ENCODE peak calls at places on chromosome 4, in nine cellular contexts. One of them, this sample, is unnamed.

GRCh38 chr4:106496066-106496465 is 127.5 kb upstream of the GIMD1 start:
- DNase-seq in epithelial cell of esophagus: no peak
- DNase-seq in Panc1: no peak
- DNase-seq in A549: no peak
- DNase-seq in transverse colon: no peak
- DNase-seq in fibroblast of mammary gland: no peak
- DNase-seq in ovary: no peak
- DNase-seq in HFF-Myc: no peak
- DNase-seq in CD8-positive, alpha-beta T cell: no peak
- DNase-seq in this sample: no peak

GRCh38 chr4:78410651-78411050 is 140.9 kb upstream of the ANXA3 start:
- DNase-seq in epithelial cell of esophagus: no peak
- DNase-seq in Panc1: no peak
- DNase-seq in A549: no peak
- DNase-seq in transverse colon: no peak
- DNase-seq in fibroblast of mammary gland: no peak
- DNase-seq in ovary: no peak
- DNase-seq in HFF-Myc: no peak
- DNase-seq in CD8-positive, alpha-beta T cell: no peak
- DNase-seq in this sample: no peak

GRCh38 chr4:144574004-144574403 is 72.0 kb upstream of the HHIP start:
- DNase-seq in epithelial cell of esophagus: no peak
- DNase-seq in Panc1: no peak
- DNase-seq in A549: no peak
- DNase-seq in transverse colon: no peak
- DNase-seq in fibroblast of mammary gland: no peak
- DNase-seq in ovary: no peak
- DNase-seq in HFF-Myc: no peak
- DNase-seq in CD8-positive, alpha-beta T cell: no peak
- DNase-seq in this sample: no peak

GRCh38 chr4:94649381-94650128 is 108.2 kb upstream of the BMPR1B start:
- DNase-seq in epithelial cell of esophagus: no peak
- DNase-seq in Panc1: no peak
- DNase-seq in A549: no peak
- DNase-seq in transverse colon: no peak
- DNase-seq in fibroblast of mammary gland: peak; percentile 66
- DNase-seq in ovary: no peak
- DNase-seq in HFF-Myc: no peak
- DNase-seq in CD8-positive, alpha-beta T cell: no peak
- DNase-seq in this sample: no peak

GRCh38 chr4:169229571-169230028 is 41.2 kb downstream of the SH3RF1 start:
- DNase-seq in epithelial cell of esophagus: peak; percentile 92
- DNase-seq in Panc1: peak; percentile 69
- DNase-seq in A549: peak; percentile 53
- DNase-seq in transverse colon: no peak
- DNase-seq in fibroblast of mammary gland: peak; percentile 98
- DNase-seq in ovary: no peak
- DNase-seq in HFF-Myc: peak; percentile 70
- DNase-seq in CD8-positive, alpha-beta T cell: no peak
- DNase-seq in this sample: no peak

GRCh38 chr4:2261110-2261852 is 628 bp downstream of the MXD4 start:
- DNase-seq in epithelial cell of esophagus: peak; percentile 62
- DNase-seq in Panc1: no peak
- DNase-seq in A549: peak; percentile 7
- DNase-seq in transverse colon: peak; percentile 66
- DNase-seq in fibroblast of mammary gland: peak; percentile 39
- DNase-seq in ovary: peak; percentile 69
- DNase-seq in HFF-Myc: no peak
- DNase-seq in CD8-positive, alpha-beta T cell: peak; percentile 49
- DNase-seq in this sample: peak; percentile 28

GRCh38 chr4:87806520-87806919 is 7.2 kb downstream of the IBSP start:
- DNase-seq in epithelial cell of esophagus: peak; percentile 15
- DNase-seq in Panc1: no peak
- DNase-seq in A549: no peak
- DNase-seq in transverse colon: no peak
- DNase-seq in fibroblast of mammary gland: peak; percentile 54
- DNase-seq in ovary: no peak
- DNase-seq in HFF-Myc: no peak
- DNase-seq in CD8-positive, alpha-beta T cell: no peak
- DNase-seq in this sample: no peak

GRCh38 chr4:109009909-109010308 is 247.1 kb upstream of the ETNPPL start:
- DNase-seq in epithelial cell of esophagus: peak; percentile 60
- DNase-seq in Panc1: no peak
- DNase-seq in A549: no peak
- DNase-seq in transverse colon: no peak
- DNase-seq in fibroblast of mammary gland: peak; percentile 57
- DNase-seq in ovary: no peak
- DNase-seq in HFF-Myc: peak; percentile 41
- DNase-seq in CD8-positive, alpha-beta T cell: no peak
- DNase-seq in this sample: peak; percentile 43

GRCh38 chr4:185144601-185145240 is 1.7 kb downstream of the SLC25A4 start:
- DNase-seq in epithelial cell of esophagus: no peak
- DNase-seq in Panc1: no peak
- DNase-seq in A549: no peak
- DNase-seq in transverse colon: no peak
- DNase-seq in fibroblast of mammary gland: no peak
- DNase-seq in ovary: no peak
- DNase-seq in HFF-Myc: no peak
- DNase-seq in CD8-positive, alpha-beta T cell: no peak
- DNase-seq in this sample: no peak

GRCh38 chr4:185143596-185143969 is 517 bp downstream of the SLC25A4 start:
- DNase-seq in epithelial cell of esophagus: peak; percentile 67
- DNase-seq in Panc1: no peak
- DNase-seq in A549: no peak
- DNase-seq in transverse colon: peak; percentile 58
- DNase-seq in fibroblast of mammary gland: no peak
- DNase-seq in ovary: peak; percentile 63
- DNase-seq in HFF-Myc: no peak
- DNase-seq in CD8-positive, alpha-beta T cell: peak; percentile 24
- DNase-seq in this sample: peak; percentile 51

GRCh38 chr4:185142563-185142910 is 529 bp upstream of the SLC25A4 start:
- DNase-seq in epithelial cell of esophagus: peak; percentile 24
- DNase-seq in Panc1: no peak
- DNase-seq in A549: peak; percentile 20
- DNase-seq in transverse colon: no peak
- DNase-seq in fibroblast of mammary gland: no peak
- DNase-seq in ovary: no peak
- DNase-seq in HFF-Myc: no peak
- DNase-seq in CD8-positive, alpha-beta T cell: peak; percentile 10
- DNase-seq in this sample: no peak

GRCh38 chr4:185142911-185143595 is at the start of gene SLC25A4:
- DNase-seq in epithelial cell of esophagus: peak; percentile 75
- DNase-seq in Panc1: no peak
- DNase-seq in A549: peak; percentile 62
- DNase-seq in transverse colon: peak; percentile 89
- DNase-seq in fibroblast of mammary gland: peak; percentile 46
- DNase-seq in ovary: peak; percentile 92
- DNase-seq in HFF-Myc: no peak
- DNase-seq in CD8-positive, alpha-beta T cell: peak; percentile 82
- DNase-seq in this sample: peak; percentile 94

DNA sequence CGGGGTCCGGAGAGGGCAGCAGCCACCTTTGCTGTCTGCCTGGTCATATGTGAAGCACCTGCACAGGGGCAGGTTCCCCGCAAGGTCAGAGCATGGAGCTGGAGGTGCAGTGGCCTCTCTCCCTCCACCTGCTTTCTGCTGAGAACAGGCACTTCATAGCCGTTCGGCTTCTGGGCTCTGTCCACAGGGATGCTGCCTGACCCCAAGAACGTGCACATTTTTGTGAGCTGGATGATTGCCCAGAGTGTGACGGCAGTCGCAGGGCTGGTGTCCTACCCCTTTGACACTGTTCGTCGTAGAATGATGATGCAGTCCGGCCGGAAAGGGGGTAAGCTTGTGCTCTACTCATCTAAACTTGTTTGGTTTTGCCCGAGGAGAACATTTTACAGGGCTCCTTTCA is 2.5 kb downstream of the SLC25A4 start:
- DNase-seq in epithelial cell of esophagus: no peak
- DNase-seq in Panc1: no peak
- DNase-seq in A549: no peak
- DNase-seq in transverse colon: no peak
- DNase-seq in fibroblast of mammary gland: no peak
- DNase-seq in ovary: no peak
- DNase-seq in HFF-Myc: no peak
- DNase-seq in CD8-positive, alpha-beta T cell: no peak
- DNase-seq in this sample: no peak
- H3K4me3 ChIP-seq in epithelial cell of esophagus: no peak overlapping the region
- H3K4me3 ChIP-seq in Panc1: no peak overlapping the region
- H3K4me3 ChIP-seq in A549: no peak overlapping the region
- H3K4me3 ChIP-seq in transverse colon: no peak overlapping the region
- H3K4me3 ChIP-seq in fibroblast of mammary gland: no peak overlapping the region
- H3K4me3 ChIP-seq in ovary: no peak overlapping the region
- H3K4me3 ChIP-seq in HFF-Myc: no peak overlapping the region
- H3K4me3 ChIP-seq in CD8-positive, alpha-beta T cell: no peak overlapping the region
- H3K4me3 ChIP-seq in this sample: no peak overlapping the region

GRCh38 chr4:113851816-113852215 is 90.3 kb upstream of the CAMK2D start:
- DNase-seq in epithelial cell of esophagus: no peak
- DNase-seq in Panc1: no peak
- DNase-seq in A549: no peak
- DNase-seq in transverse colon: no peak
- DNase-seq in fibroblast of mammary gland: no peak
- DNase-seq in ovary: no peak
- DNase-seq in HFF-Myc: no peak
- DNase-seq in CD8-positive, alpha-beta T cell: no peak
- DNase-seq in this sample: no peak

GRCh38 chr4:113846433-113846832 is 84.9 kb upstream of the CAMK2D start:
- DNase-seq in epithelial cell of esophagus: no peak
- DNase-seq in Panc1: no peak
- DNase-seq in A549: no peak
- DNase-seq in transverse colon: no peak
- DNase-seq in fibroblast of mammary gland: no peak
- DNase-seq in ovary: no peak
- DNase-seq in HFF-Myc: no peak
- DNase-seq in CD8-positive, alpha-beta T cell: no peak
- DNase-seq in this sample: no peak

GRCh38 chr4:113845138-113845537 is 83.6 kb upstream of the CAMK2D start:
- DNase-seq in epithelial cell of esophagus: no peak
- DNase-seq in Panc1: no peak
- DNase-seq in A549: no peak
- DNase-seq in transverse colon: no peak
- DNase-seq in fibroblast of mammary gland: peak; percentile 49
- DNase-seq in ovary: no peak
- DNase-seq in HFF-Myc: no peak
- DNase-seq in CD8-positive, alpha-beta T cell: no peak
- DNase-seq in this sample: no peak

GRCh38 chr4:113847710-113848109 is 86.2 kb upstream of the CAMK2D start:
- DNase-seq in epithelial cell of esophagus: no peak
- DNase-seq in Panc1: no peak
- DNase-seq in A549: no peak
- DNase-seq in transverse colon: no peak
- DNase-seq in fibroblast of mammary gland: no peak
- DNase-seq in ovary: no peak
- DNase-seq in HFF-Myc: no peak
- DNase-seq in CD8-positive, alpha-beta T cell: no peak
- DNase-seq in this sample: no peak

DNA sequence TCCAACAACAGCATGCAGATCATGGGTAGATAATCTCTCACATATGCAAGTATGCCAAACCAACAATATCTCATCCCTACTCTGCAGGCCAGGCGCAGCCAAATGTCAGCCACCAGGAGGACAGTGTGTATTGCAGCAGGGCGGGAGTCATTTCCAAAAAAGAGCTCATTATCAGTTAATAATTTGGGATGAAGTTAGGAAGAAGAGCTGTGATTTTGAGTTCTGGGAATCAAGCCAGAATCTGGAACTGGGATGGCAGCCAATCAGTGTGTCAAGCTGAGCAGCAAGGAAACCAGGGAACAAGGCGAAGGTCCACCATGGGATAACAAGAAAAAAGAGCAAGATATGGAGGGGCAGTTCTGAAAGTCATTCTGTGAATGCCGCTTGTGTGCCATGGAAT is 88.2 kb upstream of the CAMK2D start:
- DNase-seq in epithelial cell of esophagus: no peak
- DNase-seq in Panc1: no peak
- DNase-seq in A549: no peak
- DNase-seq in transverse colon: no peak
- DNase-seq in fibroblast of mammary gland: peak; percentile 66
- DNase-seq in ovary: no peak
- DNase-seq in HFF-Myc: no peak
- DNase-seq in CD8-positive, alpha-beta T cell: no peak
- DNase-seq in this sample: no peak
- TF ChIP-seq CTCF in epithelial cell of esophagus: no peak
- TF ChIP-seq CTCF in Panc1: no peak
- TF ChIP-seq CTCF in A549: no peak
- TF ChIP-seq CTCF in transverse colon: no peak
- TF ChIP-seq CTCF in fibroblast of mammary gland: no peak
- TF ChIP-seq CTCF in ovary: no peak
- TF ChIP-seq CTCF in HFF-Myc: no peak
- TF ChIP-seq CTCF in CD8-positive, alpha-beta T cell: no peak
- TF ChIP-seq CTCF in this sample: no peak

GRCh38 chr4:182448281-182449151 is 205.3 kb downstream of the TENM3 start:
- DNase-seq in epithelial cell of esophagus: peak; percentile 94
- DNase-seq in Panc1: no peak
- DNase-seq in A549: peak; percentile 72
- DNase-seq in transverse colon: peak; percentile 77
- DNase-seq in fibroblast of mammary gland: peak; percentile 89
- DNase-seq in ovary: peak; percentile 95
- DNase-seq in HFF-Myc: peak; percentile 50
- DNase-seq in CD8-positive, alpha-beta T cell: peak; percentile 11
- DNase-seq in this sample: peak; percentile 94
- H3K4me3 ChIP-seq in epithelial cell of esophagus: peak overlapping the region; percentile 70
- H3K4me3 ChIP-seq in Panc1: peak overlapping the region; percentile 48
- H3K4me3 ChIP-seq in A549: peak overlapping the region; percentile 53
- H3K4me3 ChIP-seq in transverse colon: peak overlapping the region; percentile 57
- H3K4me3 ChIP-seq in fibroblast of mammary gland: peak overlapping the region; percentile 64
- H3K4me3 ChIP-seq in ovary: peak overlapping the region; percentile 62
- H3K4me3 ChIP-seq in HFF-Myc: peak overlapping the region; percentile 59
- H3K4me3 ChIP-seq in CD8-positive, alpha-beta T cell: no peak overlapping the region
- H3K4me3 ChIP-seq in this sample: peak overlapping the region; percentile 93

GRCh38 chr4:147594107-147594506 is 23.1 kb upstream of the TMEM184C start:
- DNase-seq in epithelial cell of esophagus: no peak
- DNase-seq in Panc1: no peak
- DNase-seq in A549: no peak
- DNase-seq in transverse colon: no peak
- DNase-seq in fibroblast of mammary gland: no peak
- DNase-seq in ovary: no peak
- DNase-seq in HFF-Myc: no peak
- DNase-seq in CD8-positive, alpha-beta T cell: no peak
- DNase-seq in this sample: no peak
- TF ChIP-seq CTCF in epithelial cell of esophagus: peak; percentile 19
- TF ChIP-seq CTCF in Panc1: peak; percentile 16
- TF ChIP-seq CTCF in A549: no peak
- TF ChIP-seq CTCF in transverse colon: no peak
- TF ChIP-seq CTCF in fibroblast of mammary gland: peak; percentile 17
- TF ChIP-seq CTCF in ovary: no peak
- TF ChIP-seq CTCF in HFF-Myc: no peak
- TF ChIP-seq CTCF in CD8-positive, alpha-beta T cell: no peak
- TF ChIP-seq CTCF in this sample: no peak

DNA sequence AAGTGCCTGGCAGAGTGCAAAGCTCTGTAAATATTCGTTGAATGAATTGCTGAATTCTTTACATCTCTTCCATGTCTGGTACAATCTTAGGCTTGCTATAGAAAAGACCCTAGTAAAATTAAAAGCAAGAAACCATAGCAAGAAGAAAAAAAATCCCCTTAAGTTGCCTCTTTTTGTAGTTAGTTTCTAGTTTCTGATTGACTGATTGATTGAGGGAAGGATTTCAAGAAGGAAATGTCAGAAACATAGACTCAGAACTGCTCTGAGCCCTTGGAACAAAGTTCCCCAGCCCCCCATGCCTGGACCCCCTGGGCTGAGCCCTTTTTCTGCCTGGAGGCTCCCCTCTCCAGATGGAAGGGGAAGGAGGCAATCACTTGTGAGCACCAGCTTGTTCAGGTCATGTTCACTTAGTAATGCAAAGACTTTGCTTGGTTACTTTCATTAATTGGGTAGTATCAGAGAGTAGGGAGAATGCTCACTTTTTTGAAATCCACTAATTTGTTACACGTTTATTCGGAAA is 35.6 kb downstream of the DAPP1 start:
- DNase-seq in epithelial cell of esophagus: no peak
- DNase-seq in Panc1: no peak
- DNase-seq in A549: no peak
- DNase-seq in transverse colon: no peak
- DNase-seq in fibroblast of mammary gland: no peak
- DNase-seq in ovary: no peak
- DNase-seq in HFF-Myc: no peak
- DNase-seq in CD8-positive, alpha-beta T cell: no peak
- DNase-seq in this sample: no peak
- H3K4me3 ChIP-seq in epithelial cell of esophagus: no peak overlapping the region
- H3K4me3 ChIP-seq in Panc1: no peak overlapping the region
- H3K4me3 ChIP-seq in A549: no peak overlapping the region
- H3K4me3 ChIP-seq in transverse colon: no peak overlapping the region
- H3K4me3 ChIP-seq in fibroblast of mammary gland: no peak overlapping the region
- H3K4me3 ChIP-seq in ovary: no peak overlapping the region
- H3K4me3 ChIP-seq in HFF-Myc: no peak overlapping the region
- H3K4me3 ChIP-seq in CD8-positive, alpha-beta T cell: no peak overlapping the region
- H3K4me3 ChIP-seq in this sample: no peak overlapping the region